ENCODE peak calls at places on chromosomes 3 and 15, in four cellular contexts. P is GM23338, D is HepG2, L is H1. J is an unnamed sample.

GRCh38 chr15:49435201-49435600 is 12.2 kb downstream of the FGF7 start:
- DNase-seq in L (no peak), P (no peak), D (no peak), J (no peak)

GRCh38 chr3:128735884-128736283 is 9.9 kb downstream of the RAB7A start:
- DNase-seq in L (no peak), P (no peak), D (no peak), J (no peak)

GRCh38 chr3:1515842-1516241 is 423.0 kb downstream of the CNTN6 start:
- DNase-seq in L (no peak), D (no peak), P (no peak), J (no peak)

GRCh38 chr15:69758810-69759410 is 306.3 kb downstream of the RPLP1 start:
- DNase-seq in L (no peak), D (no peak), P (no peak), J (no peak)

GRCh38 chr3:164332856-164333802 is 745.2 kb downstream of the SI start:
- DNase-seq in L (peak), P (peak), D (no peak), J (no peak)

GRCh38 chr15:74122403-74123130 is 7.8 kb upstream of the ISLR2 start:
- DNase-seq in L (no peak), P (no peak), D (no peak), J (no peak)

GRCh38 chr3:56772926-56773587 is 28.7 kb downstream of the ARHGEF3 start:
- DNase-seq in D (no peak), L (no peak), P (no peak), J (no peak)

GRCh38 chr3:72847282-72847681 is 963 bp downstream of the SHQ1 start:
- DNase-seq in L (no peak), P (no peak), D (no peak), J (no peak)

GRCh38 chr3:125042725-125043406 is 12.9 kb downstream of the HEG1 start:
- DNase-seq in D (no peak), P (no peak), L (no peak), J (no peak)

GRCh38 chr3:51942603-51943450 is 664 bp downstream of the PARP3 start:
- DNase-seq in L (no peak), D (peak), P (no peak), J (no peak)

GRCh38 chr15:92811514-92811913 is 88.6 kb upstream of the CHD2 start:
- DNase-seq in L (no peak), P (no peak), D (peak), J (no peak)

GRCh38 chr3:194269610-194270145 is 81.5 kb downstream of the CPN2 start:
- DNase-seq in D (no peak), P (peak), L (peak), J (no peak)
- TF ChIP-seq POLR2AphosphoS5 in D (no peak), P (no peak), L (no peak), J (no peak)

GRCh38 chr3:123422457-123422856 is 26.4 kb downstream of the ADCY5 start:
- DNase-seq in D (no peak), P (peak), L (no peak), J (no peak)

GRCh38 chr3:123421353-123422174 is 27.3 kb downstream of the ADCY5 start:
- DNase-seq in D (no peak), P (no peak), L (no peak), J (peak)

GRCh38 chr3:123424321-123424998 is 24.4 kb downstream of the ADCY5 start:
- DNase-seq in L (no peak), D (no peak), P (no peak), J (no peak)

GRCh38 chr3:123423806-123424205 is 25.1 kb downstream of the ADCY5 start:
- DNase-seq in P (no peak), L (no peak), D (no peak), J (no peak)

GRCh38 chr3:123423026-123423425 is 25.9 kb downstream of the ADCY5 start:
- DNase-seq in L (no peak), D (no peak), P (no peak), J (no peak)
- H3K4me3 ChIP-seq in L (no peak), D (no peak), P (no peak), J (no peak)

DNA sequence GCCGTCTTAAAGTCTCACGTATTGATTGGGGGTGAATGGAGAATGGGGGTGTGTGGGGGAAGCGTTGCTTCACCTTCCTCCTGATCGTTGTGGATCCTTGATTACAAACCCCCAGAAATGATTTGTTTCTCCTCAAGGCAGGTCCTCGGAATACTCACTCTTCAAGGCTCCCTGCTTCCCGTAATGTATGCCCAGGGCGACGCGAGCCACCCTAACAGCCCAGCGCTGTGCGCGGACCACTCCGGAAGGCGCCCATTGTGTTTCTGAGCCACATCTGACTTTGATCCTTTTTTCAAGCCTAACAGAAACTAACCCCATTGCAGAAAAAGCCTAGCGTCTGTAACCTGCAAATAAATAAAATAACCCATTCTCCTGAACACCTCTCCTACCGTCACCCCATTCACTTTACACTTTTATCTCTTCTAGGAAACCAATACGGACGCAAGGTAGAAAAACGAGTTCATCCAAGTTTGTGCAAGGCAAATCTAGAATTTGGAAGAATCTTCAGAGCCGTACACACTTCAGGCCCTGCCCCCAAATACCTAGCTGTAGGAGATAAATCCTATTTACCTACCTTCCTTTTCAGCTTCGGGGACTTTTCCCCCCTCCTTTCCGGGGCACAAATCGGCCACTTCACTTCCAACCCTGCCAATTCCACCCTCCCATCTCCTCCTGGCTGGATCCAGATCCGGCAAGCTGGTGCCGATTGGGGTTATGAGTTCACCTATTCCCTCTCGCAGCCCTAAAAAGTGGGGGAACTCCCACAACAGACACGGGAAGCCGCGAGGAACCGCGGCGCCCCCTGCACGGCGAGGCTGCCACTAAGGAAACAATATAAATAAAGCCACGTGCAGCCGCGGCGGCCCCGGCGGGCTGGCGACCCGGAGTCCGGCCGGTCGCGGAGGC is 1.1 kb downstream of the PRTG start:
- DNase-seq in D (peak), P (peak), L (no peak), J (no peak)
- TF ChIP-seq EZH2 in D (no peak), P (peak), L (peak), J (no peak)

GRCh38 chr3:158560979-158561378 is 10.0 kb upstream of the MLF1 start:
- DNase-seq in L (no peak), D (no peak), P (no peak), J (no peak)
- TF ChIP-seq POLR2AphosphoS5 in L (no peak), D (no peak), P (no peak), J (no peak)

GRCh38 chr3:172676208-172676920 is 34.5 kb downstream of the NCEH1 start:
- DNase-seq in L (no peak), D (no peak), P (no peak), J (no peak)
- H3K4me3 ChIP-seq in L (no peak), D (no peak), P (no peak), J (no peak)